ENCODE peak calls at places on chromosomes 5 and 9, in five cellular contexts. Q, E, V, O and B are unnamed samples.

GRCh38 chr5:39233783-39234182 is 14.4 kb upstream of the FYB1 start:
- DNase-seq in Q (no peak), E (no peak), V (no peak), O (no peak), B (no peak)

GRCh38 chr9:120775859-120776258 is 17.4 kb downstream of the FBXW2 start:
- DNase-seq in Q (no peak), E (no peak), V (no peak), O (no peak), B (no peak)

GRCh38 chr9:18296702-18297531 is 177.0 kb upstream of the ADAMTSL1 start:
- DNase-seq in Q (no peak), E (peak), V (no peak), O (no peak), B (no peak)

GRCh38 chr5:36932699-36933098 is 56.1 kb downstream of the NIPBL start:
- DNase-seq in Q (no peak), E (no peak), V (no peak), O (no peak), B (no peak)

GRCh38 chr9:130331573-130331972 is 66.0 kb downstream of the HMCN2 start:
- DNase-seq in Q (peak), E (peak), V (no peak), O (no peak), B (no peak)

GRCh38 chr9:137097761-137098462 is 11.1 kb downstream of the MAN1B1 start:
- DNase-seq in Q (no peak), E (no peak), V (no peak), O (no peak), B (no peak)

GRCh38 chr5:57650360-57651069 is 167.9 kb upstream of the ACTBL2 start:
- DNase-seq in Q (peak), E (peak), V (peak), O (peak), B (peak)

GRCh38 chr9:75200892-75201470 is 112.7 kb downstream of the OSTF1 start:
- DNase-seq in Q (peak), E (peak), V (peak), O (peak), B (peak)

DNA sequence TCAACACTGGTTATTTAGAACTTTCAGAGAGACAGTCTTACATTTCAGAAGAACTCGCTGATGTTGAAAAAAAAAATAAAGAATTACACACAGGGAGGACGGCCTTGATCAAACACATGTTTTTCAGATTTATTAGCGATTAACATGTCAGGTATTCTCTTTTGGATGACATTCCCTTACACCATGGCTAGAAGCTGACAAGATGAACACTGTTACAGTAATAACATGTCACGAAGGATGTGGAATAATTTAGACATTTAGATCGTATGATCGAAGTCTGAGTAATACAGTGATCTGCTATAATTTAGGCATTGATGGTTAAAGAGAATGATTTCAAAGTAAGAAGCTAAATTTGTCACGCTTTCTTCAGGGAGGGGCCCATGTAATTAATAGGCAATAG is 24.6 kb upstream of the FBXL7 start:
- DNase-seq in Q (no peak), E (no peak), V (no peak), O (no peak), B (no peak)
- TF ChIP-seq CTCF in Q (no peak), E (no peak), V (no peak), O (no peak), B (no peak)

GRCh38 chr9:84781431-84781830 is 111.9 kb downstream of the NTRK2 start:
- DNase-seq in Q (peak), E (peak), V (peak), O (no peak), B (peak)
- TF ChIP-seq CTCF in Q (peak), E (peak), V (peak), O (peak), B (peak)

DNA sequence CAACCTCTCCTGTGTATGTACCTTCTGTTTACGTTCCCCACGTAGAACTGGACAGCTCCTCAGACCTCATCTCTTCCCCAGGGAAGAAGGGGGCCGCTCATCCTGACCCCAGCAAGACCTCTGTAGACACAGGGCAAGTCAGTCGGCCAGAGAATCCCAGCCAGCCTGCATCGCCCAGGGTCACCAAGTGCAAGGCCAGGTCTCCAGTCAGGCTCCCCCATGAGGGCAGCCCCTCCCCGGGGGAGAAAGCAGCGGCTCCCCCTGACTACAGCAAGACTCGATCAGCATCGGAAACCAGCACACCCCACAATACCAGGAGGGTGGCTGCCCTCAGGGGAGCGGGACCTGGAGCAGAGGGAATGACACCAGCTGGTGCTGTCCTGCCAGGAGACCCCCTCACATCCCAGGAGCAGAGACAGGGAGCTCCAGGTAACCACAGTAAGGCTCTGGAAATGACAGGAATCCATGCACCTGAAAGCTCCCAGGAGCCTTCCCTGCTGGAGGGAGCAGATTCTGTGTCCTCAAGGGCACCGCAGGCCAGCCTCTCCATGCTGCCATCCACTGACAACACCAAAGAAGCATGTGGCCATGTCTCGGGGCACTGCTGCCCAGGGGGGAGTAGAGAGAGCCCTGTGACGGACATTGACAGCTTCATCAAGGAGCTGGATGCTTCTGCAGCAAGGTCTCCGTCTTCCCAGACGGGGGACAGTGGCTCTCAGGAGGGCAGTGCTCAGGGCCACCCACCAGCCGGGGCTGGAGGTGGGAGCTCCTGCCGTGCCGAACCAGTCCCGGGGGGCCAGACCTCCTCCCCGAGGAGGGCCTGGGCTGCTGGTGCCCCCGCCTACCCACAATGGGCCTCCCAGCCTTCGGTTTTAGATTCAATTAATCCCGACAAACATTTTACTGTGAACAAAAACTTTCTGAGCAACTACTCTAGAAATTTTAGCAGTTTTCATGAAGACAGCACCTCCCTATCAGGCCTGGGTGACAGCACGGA is 86.7 kb downstream of the GOLPH3 start:
- DNase-seq in Q (no peak), E (no peak), V (no peak), O (no peak), B (no peak)
- TF ChIP-seq CTCF in Q (no peak), E (no peak), V (no peak), O (no peak), B (no peak)

GRCh38 chr9:35812025-35812602 is at the start of gene SPAG8:
- DNase-seq in Q (peak), E (peak), V (peak), O (peak), B (peak)

GRCh38 chr9:35816708-35817107 is 1.9 kb upstream of the HINT2 start:
- DNase-seq in Q (no peak), E (no peak), V (no peak), O (no peak), B (no peak)

GRCh38 chr9:35813434-35814105 is 1.3 kb downstream of the HINT2 start:
- DNase-seq in Q (no peak), E (peak), V (peak), O (no peak), B (no peak)

GRCh38 chr9:35814841-35815543 is at the start of gene HINT2:
- DNase-seq in Q (peak), E (peak), V (peak), O (peak), B (peak)

DNA sequence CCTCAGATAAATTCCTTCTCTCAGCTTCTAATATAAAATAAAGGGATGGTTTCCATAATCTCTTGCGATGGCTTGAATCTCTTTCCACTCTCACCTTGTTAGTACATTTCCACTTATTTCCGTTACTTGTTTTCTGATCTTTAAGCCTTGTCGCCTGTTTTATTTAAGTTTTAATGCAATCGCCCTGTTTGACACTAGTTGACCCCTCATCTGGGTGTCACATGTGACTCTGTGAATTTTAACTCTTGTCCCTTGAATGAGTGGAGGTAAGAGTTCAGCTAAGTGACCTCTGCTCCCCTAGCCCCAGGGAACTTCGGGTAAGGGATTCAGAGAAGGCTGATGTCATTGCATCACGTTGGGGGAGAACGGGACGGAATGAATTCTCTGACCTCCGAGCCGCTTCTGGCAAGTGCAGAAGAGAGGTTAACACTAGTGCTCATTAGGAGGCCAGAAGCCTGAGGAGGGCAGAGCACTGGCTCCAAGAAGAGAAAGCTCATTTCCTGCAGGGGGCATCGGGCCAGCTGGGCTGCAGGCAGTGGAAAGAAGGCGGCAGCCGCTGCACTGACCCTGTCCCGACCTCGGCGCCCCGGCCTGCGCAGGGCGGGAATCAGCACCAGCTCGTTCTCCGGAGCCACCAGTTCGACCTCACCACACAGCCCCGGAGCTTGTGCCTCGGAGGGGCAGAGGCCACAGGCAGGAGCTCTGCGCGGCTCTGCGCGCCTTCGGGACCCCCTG is 569 bp downstream of the HINT2 start:
- DNase-seq in Q (peak), E (peak), V (peak), O (peak), B (peak)
- TF ChIP-seq CTCF in Q (no peak), E (peak), V (peak), O (peak), B (peak)

GRCh38 chr5:51380603-51381207 is 2.5 kb upstream of the ISL1 start:
- DNase-seq in Q (no peak), E (no peak), V (peak), O (no peak), B (peak)
- TF ChIP-seq CTCF in Q (no peak), E (peak), V (peak), O (peak), B (peak)